ENCODE peak calls at places on chromosomes 7 and 10, in nine cellular contexts. W, G, U, X, L, N, T, K and C are unnamed samples.

GRCh38 chr10:89458289-89458688 is 43.9 kb downstream of the IFIT5 start:
- DNase-seq in W (no peak), G (no peak), U (no peak), X (no peak), L (peak), N (no peak), T (no peak), K (peak), C (no peak)

GRCh38 chr10:72763201-72763600 is 71.3 kb downstream of the MCU start:
- DNase-seq in W (no peak), G (no peak), U (no peak), X (no peak), L (no peak), N (no peak), T (no peak), K (no peak), C (no peak)

GRCh38 chr7:41188163-41189130 is 514.4 kb downstream of the INHBA start:
- DNase-seq in W (no peak), G (no peak), U (no peak), X (no peak), L (peak), N (no peak), T (no peak), K (peak), C (no peak)

GRCh38 chr10:95441547-95441923 is 119.6 kb downstream of the SORBS1 start:
- DNase-seq in W (no peak), G (no peak), U (no peak), X (no peak), L (no peak), N (no peak), T (no peak), K (no peak), C (no peak)

GRCh38 chr10:132381726-132382125 is 15.3 kb upstream of the PWWP2B start:
- DNase-seq in W (no peak), G (no peak), U (no peak), X (peak), L (no peak), N (no peak), T (no peak), K (no peak), C (no peak)

GRCh38 chr10:62037890-62038608 is 136.6 kb downstream of the ARID5B start:
- DNase-seq in W (no peak), G (no peak), U (no peak), X (no peak), L (no peak), N (no peak), T (no peak), K (no peak), C (no peak)

GRCh38 chr10:111233439-111233838 is 156.6 kb downstream of the ADRA2A start:
- DNase-seq in W (no peak), G (no peak), U (no peak), X (no peak), L (no peak), N (no peak), T (no peak), K (peak), C (no peak)

GRCh38 chr10:52335665-52336064 is 21.6 kb downstream of the DKK1 start:
- DNase-seq in W (no peak), G (no peak), U (no peak), X (no peak), L (no peak), N (no peak), T (no peak), K (peak), C (no peak)

GRCh38 chr7:76166404-76167255 is 35.1 kb upstream of the SRRM3 start:
- DNase-seq in W (peak), G (peak), U (peak), X (peak), L (peak), N (peak), T (peak), K (peak), C (peak)

GRCh38 chr10:125362966-125363365 is 202.6 kb upstream of the CTBP2 start:
- DNase-seq in W (no peak), G (no peak), U (no peak), X (no peak), L (no peak), N (no peak), T (no peak), K (no peak), C (no peak)

GRCh38 chr10:52539463-52539862 is 225.4 kb downstream of the DKK1 start:
- DNase-seq in W (no peak), G (no peak), U (no peak), X (no peak), L (peak), N (no peak), T (no peak), K (peak), C (no peak)

GRCh38 chr7:120586561-120586960 is 271.4 kb downstream of the TSPAN12 start:
- DNase-seq in W (no peak), G (no peak), U (no peak), X (no peak), L (peak), N (no peak), T (no peak), K (no peak), C (no peak)

GRCh38 chr7:44897299-44897698 is 12.0 kb upstream of the PURB start:
- DNase-seq in W (no peak), G (no peak), U (no peak), X (no peak), L (peak), N (no peak), T (no peak), K (no peak), C (no peak)

GRCh38 chr10:21055339-21056135 is 158.4 kb upstream of the NEBL start:
- DNase-seq in W (no peak), G (no peak), U (no peak), X (no peak), L (no peak), N (no peak), T (no peak), K (no peak), C (no peak)

GRCh38 chr10:132939957-132940790 is 2.2 kb downstream of the CFAP46 start:
- DNase-seq in W (no peak), G (peak), U (no peak), X (no peak), L (peak), N (peak), T (no peak), K (peak), C (no peak)

GRCh38 chr10:43890124-43890523 is 241.4 kb upstream of the ZNF32 start:
- DNase-seq in W (no peak), G (no peak), U (no peak), X (no peak), L (peak), N (no peak), T (no peak), K (peak), C (no peak)

GRCh38 chr10:88883443-88883799 is 3.4 kb downstream of the STAMBPL1 start:
- DNase-seq in W (no peak), G (no peak), U (no peak), X (no peak), L (no peak), N (no peak), T (no peak), K (no peak), C (no peak)

GRCh38 chr10:125159486-125159931 is 854 bp downstream of the CTBP2 start:
- DNase-seq in W (no peak), G (peak), U (peak), X (no peak), L (no peak), N (peak), T (peak), K (peak), C (peak)

GRCh38 chr10:88783734-88784133 is 18.8 kb upstream of the LIPM start:
- DNase-seq in W (no peak), G (no peak), U (no peak), X (no peak), L (peak), N (no peak), T (no peak), K (no peak), C (no peak)

GRCh38 chr10:36023939-36024338 is 381.8 kb upstream of the FZD8 start:
- DNase-seq in W (no peak), G (no peak), U (no peak), X (no peak), L (peak), N (no peak), T (no peak), K (peak), C (no peak)

GRCh38 chr10:121437596-121437995 is 160.6 kb downstream of the FGFR2 start:
- DNase-seq in W (no peak), G (peak), U (peak), X (peak), L (no peak), N (no peak), T (no peak), K (no peak), C (peak)

GRCh38 chr10:73865459-73866442 is 8.6 kb downstream of the CAMK2G start:
- DNase-seq in W (peak), G (no peak), U (peak), X (no peak), L (no peak), N (no peak), T (no peak), K (no peak), C (no peak)

GRCh38 chr7:118777308-118777707 is 552.8 kb downstream of the ANKRD7 start:
- DNase-seq in W (no peak), G (no peak), U (no peak), X (no peak), L (no peak), N (no peak), T (no peak), K (no peak), C (no peak)

GRCh38 chr10:6406220-6407033 is 173.6 kb downstream of the PRKCQ start:
- DNase-seq in W (no peak), G (peak), U (no peak), X (no peak), L (peak), N (no peak), T (no peak), K (peak), C (no peak)

GRCh38 chr10:69106900-69107511 is 17.0 kb upstream of the VPS26A start:
- DNase-seq in W (no peak), G (no peak), U (no peak), X (no peak), L (no peak), N (no peak), T (no peak), K (no peak), C (no peak)

GRCh38 chr10:113187066-113187777 is 237.2 kb downstream of the TCF7L2 start:
- DNase-seq in W (no peak), G (peak), U (peak), X (peak), L (peak), N (peak), T (peak), K (no peak), C (peak)

GRCh38 chr7:49774459-49775064 is 1.1 kb downstream of the VWC2 start:
- DNase-seq in W (no peak), G (peak), U (no peak), X (no peak), L (no peak), N (peak), T (no peak), K (no peak), C (no peak)

GRCh38 chr7:92735707-92736106 is 100.7 kb downstream of the CDK6 start:
- DNase-seq in W (no peak), G (no peak), U (no peak), X (no peak), L (peak), N (no peak), T (no peak), K (peak), C (no peak)

GRCh38 chr10:125137601-125138438 is 22.5 kb downstream of the CTBP2 start:
- DNase-seq in W (no peak), G (no peak), U (no peak), X (peak), L (no peak), N (no peak), T (peak), K (no peak), C (no peak)

DNA sequence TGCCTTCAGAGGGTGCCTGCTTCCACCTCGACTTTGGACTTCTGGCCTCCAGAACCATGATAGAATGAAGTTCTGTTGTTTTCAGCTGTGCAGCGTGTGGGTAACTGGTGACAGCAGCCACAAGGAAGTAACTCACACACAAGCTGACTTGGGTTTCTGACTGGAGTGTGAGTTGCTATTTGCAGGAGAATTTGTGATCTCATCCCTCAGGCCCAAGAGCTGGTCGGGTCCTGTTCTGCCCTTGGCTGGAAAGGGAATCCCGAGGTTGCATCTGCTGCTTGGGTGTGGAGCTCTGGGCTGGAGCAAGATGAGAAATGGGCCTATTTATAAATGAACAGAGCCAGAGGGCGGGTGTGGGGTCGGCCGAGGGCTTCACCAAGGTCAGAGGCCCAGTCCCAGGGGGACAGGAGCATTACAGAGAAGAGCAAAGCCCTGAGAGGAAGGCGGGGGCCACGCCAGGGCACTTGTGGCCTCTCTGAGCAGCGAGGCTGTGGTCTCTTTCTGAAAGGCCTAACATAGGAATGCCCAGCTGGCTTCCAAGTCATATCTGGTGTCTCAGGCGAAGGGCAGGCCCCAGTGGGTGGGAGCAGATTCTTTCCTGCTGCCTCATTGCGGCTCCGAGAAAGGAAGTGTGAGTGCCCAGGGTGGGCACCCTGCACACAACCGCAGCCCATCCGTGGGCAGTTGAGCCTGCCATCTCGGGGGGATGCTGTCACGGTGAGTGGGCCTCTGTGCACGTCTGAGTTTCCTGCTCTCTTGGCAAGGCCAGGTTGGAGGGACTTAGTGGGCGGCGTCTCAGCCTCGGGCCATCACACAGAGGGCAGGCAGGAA is 26.5 kb upstream of the C10orf71 start:
- DNase-seq in W (no peak), G (no peak), U (no peak), X (no peak), L (no peak), N (peak), T (no peak), K (peak), C (no peak)
- H3K27ac ChIP-seq in W (no peak), G (no peak), U (no peak), X (no peak), L (no peak), N (no peak), T (no peak), K (peak), C (no peak)

DNA sequence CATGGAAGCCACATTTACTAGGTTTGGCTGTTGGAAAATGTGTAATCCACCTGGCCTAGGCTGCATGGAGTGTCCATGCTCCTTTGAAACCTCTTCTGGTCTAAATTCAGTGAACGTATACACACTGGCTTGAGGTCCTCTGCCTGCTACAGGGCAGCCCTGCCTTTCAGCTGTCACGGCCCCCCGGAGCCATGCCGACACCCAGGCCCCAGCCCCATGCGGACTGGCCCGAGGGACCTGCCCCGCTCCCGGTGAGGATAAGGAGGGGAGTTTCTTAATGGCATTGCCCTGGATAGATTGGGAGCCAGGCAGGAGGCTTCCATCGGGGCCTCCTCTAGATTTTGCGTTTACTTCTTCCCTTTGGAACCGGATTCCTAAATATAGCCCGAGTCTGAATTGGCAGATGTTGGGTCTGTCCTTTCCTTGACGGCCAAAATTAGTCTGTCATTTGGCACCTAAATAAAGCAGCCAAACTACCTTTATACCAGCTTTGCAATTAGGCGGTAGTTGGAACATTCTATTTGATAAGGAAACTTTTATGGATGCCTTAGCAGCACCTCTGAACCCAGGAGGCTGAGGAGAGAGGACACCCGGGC is 72.1 kb upstream of the SH2B2 start:
- DNase-seq in W (no peak), G (no peak), U (no peak), X (no peak), L (no peak), N (peak), T (no peak), K (no peak), C (no peak)
- H3K27ac ChIP-seq in W (no peak), G (peak), U (no peak), X (no peak), L (no peak), N (no peak), T (no peak), K (no peak), C (no peak)

DNA sequence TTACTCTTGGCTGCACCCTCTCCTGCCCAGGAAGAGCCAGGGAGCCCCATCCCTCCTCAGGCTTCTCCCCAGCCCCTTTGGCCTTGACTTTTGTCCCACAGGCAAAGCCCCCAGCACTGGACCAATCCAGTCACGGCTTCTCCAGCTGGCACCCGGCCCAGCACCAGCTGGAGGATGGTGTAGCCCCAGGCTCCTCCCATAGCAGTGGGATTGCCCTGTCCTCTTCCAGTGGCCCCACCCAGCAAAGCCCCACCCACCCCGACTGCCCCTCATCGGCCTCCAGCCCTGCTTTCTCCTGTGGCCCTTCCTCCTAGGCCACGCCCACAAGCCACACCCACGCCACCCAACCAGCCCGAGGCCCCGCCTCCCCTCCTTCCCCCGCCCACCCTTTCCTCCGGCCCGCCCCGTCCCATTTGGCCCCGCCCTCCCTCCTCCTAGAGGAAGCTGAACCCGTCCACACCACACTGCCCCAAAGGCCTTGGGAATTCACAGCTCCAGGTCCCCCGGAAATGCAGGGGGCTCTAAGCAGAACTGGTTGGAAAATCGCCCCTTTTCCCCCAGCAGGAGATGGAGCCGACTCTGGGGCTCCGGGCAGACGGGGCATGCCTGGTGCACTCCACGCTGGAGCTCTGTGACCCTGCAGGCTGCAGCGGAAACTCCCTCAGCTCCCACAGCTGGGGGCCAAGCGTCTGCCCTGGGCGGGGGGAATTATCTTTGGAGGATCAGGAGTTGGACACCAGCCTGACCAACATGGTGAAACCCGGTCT is 25.2 kb downstream of the GET4 start:
- DNase-seq in W (peak), G (peak), U (peak), X (no peak), L (peak), N (peak), T (peak), K (peak), C (no peak)
- H3K27ac ChIP-seq in W (no peak), G (peak), U (peak), X (no peak), L (no peak), N (no peak), T (no peak), K (no peak), C (no peak)

GRCh38 chr10:30438016-30438850 is 4.2 kb downstream of the MAP3K8 start:
- DNase-seq in W (no peak), G (no peak), U (no peak), X (no peak), L (peak), N (no peak), T (no peak), K (peak), C (no peak)
- H3K27ac ChIP-seq in W (no peak), G (no peak), U (peak), X (peak), L (peak), N (peak), T (no peak), K (peak), C (no peak)

GRCh38 chr7:131328387-131329175 is 905 bp downstream of the MKLN1 start:
- DNase-seq in W (no peak), G (no peak), U (no peak), X (no peak), L (peak), N (no peak), T (no peak), K (peak), C (no peak)

GRCh38 chr7:131327626-131328386 is at the start of gene MKLN1:
- DNase-seq in W (peak), G (peak), U (peak), X (peak), L (peak), N (peak), T (peak), K (peak), C (peak)

GRCh38 chr7:131330299-131330698 is 2.6 kb downstream of the MKLN1 start:
- DNase-seq in W (no peak), G (no peak), U (no peak), X (no peak), L (no peak), N (no peak), T (no peak), K (peak), C (no peak)

GRCh38 chr7:131327049-131327625 is 539 bp upstream of the MKLN1 start:
- DNase-seq in W (no peak), G (peak), U (no peak), X (peak), L (peak), N (no peak), T (no peak), K (peak), C (no peak)

GRCh38 chr7:131329176-131329570 is 1.5 kb downstream of the MKLN1 start:
- DNase-seq in W (no peak), G (no peak), U (no peak), X (no peak), L (no peak), N (no peak), T (no peak), K (peak), C (no peak)
- H3K27ac ChIP-seq in W (no peak), G (peak), U (peak), X (peak), L (no peak), N (peak), T (no peak), K (peak), C (no peak)

DNA sequence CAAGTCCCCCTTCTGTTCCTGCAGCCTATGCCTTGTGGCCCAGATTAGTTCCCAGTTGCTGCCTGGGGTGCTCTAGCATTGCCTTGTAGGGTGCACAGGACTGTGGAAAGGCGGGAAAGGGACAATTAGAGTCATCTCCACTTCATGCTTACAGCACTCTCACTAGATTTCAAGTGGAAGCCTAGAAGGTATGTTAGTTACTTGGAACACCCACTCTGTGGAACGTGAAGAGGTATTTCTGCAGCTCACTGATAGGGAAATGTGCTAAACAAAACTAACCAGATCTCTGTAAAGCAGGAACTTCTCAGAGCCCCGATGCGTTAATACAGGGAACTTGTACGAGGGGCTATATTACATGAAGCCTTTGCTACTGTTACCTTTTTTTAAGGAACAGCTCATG is 19.4 kb downstream of the STMP1 start:
- DNase-seq in W (no peak), G (no peak), U (no peak), X (no peak), L (no peak), N (no peak), T (no peak), K (no peak), C (no peak)
- H3K27ac ChIP-seq in W (no peak), G (peak), U (no peak), X (no peak), L (no peak), N (no peak), T (no peak), K (no peak), C (no peak)